ENCODE peak calls at places on chromosomes 2 and 18, in six cellular contexts. B, J, A, U, L and M are unnamed samples.

GRCh38 chr2:42040643-42041277 is 7.1 kb upstream of the PKDCC start:
- DNase-seq in B (no peak), J (no peak), A (no peak), U (no peak), L (no peak), M (no peak)

GRCh38 chr18:23422751-23423418 is 30.2 kb upstream of the RIOK3 start:
- DNase-seq in B (peak; percentile 28), J (peak; percentile 66), A (peak; percentile 29), U (no peak), L (peak; percentile 52), M (peak; percentile 50)

GRCh38 chr2:177143444-177143843 is 69.2 kb upstream of the HNRNPA3 start:
- DNase-seq in B (no peak), J (peak; percentile 60), A (peak; percentile 37), U (no peak), L (peak; percentile 57), M (peak; percentile 64)

GRCh38 chr2:191856111-191856876 is 9.4 kb upstream of the CAVIN2 start:
- DNase-seq in B (no peak), J (no peak), A (no peak), U (no peak), L (no peak), M (no peak)

GRCh38 chr2:240800241-240800640 is 19.8 kb downstream of the KIF1A start:
- DNase-seq in B (no peak), J (no peak), A (no peak), U (no peak), L (no peak), M (no peak)

GRCh38 chr2:169585673-169586072 is 1.5 kb downstream of the PPIG start:
- DNase-seq in B (no peak), J (no peak), A (peak; percentile 5), U (no peak), L (no peak), M (peak; percentile 2)

GRCh38 chr2:37672104-37672869 is 845 bp upstream of the CDC42EP3 start:
- DNase-seq in B (peak; percentile 94), J (peak; percentile 83), A (peak; percentile 64), U (peak; percentile 70), L (peak; percentile 60), M (peak; percentile 76)

GRCh38 chr18:63452273-63452672 is 24.5 kb upstream of the SERPINB5 start:
- DNase-seq in B (no peak), J (no peak), A (no peak), U (peak; percentile 40), L (no peak), M (no peak)

GRCh38 chr2:233448220-233448559 is 93.9 kb downstream of the DGKD start:
- DNase-seq in B (no peak), J (peak; percentile 26), A (no peak), U (no peak), L (peak; percentile 13), M (no peak)

GRCh38 chr2:237669628-237670351 is 42.4 kb downstream of the LRRFIP1 start:
- DNase-seq in B (no peak), J (peak; percentile 99), A (no peak), U (no peak), L (no peak), M (no peak)

GRCh38 chr2:88843651-88844050 is 152.2 kb downstream of the RPIA start:
- DNase-seq in B (no peak), J (no peak), A (no peak), U (no peak), L (no peak), M (no peak)

GRCh38 chr2:192124576-192124975 is 70.2 kb downstream of the TMEFF2 start:
- DNase-seq in B (no peak), J (no peak), A (no peak), U (no peak), L (no peak), M (no peak)

GRCh38 chr2:71743995-71744675 is 290.8 kb downstream of the DYSF start:
- DNase-seq in B (no peak), J (no peak), A (no peak), U (no peak), L (peak; percentile 14), M (no peak)

GRCh38 chr2:30679416-30680088 is 127.7 kb downstream of the CAPN13 start:
- DNase-seq in B (peak; percentile 33), J (peak; percentile 57), A (no peak), U (no peak), L (no peak), M (no peak)

GRCh38 chr2:159987136-159987535 is 75.3 kb downstream of the PLA2R1 start:
- DNase-seq in B (no peak), J (no peak), A (no peak), U (no peak), L (no peak), M (no peak)

GRCh38 chr2:9552491-9553178 is 3.0 kb downstream of the ADAM17 start:
- DNase-seq in B (no peak), J (peak; percentile 91), A (peak; percentile 66), U (no peak), L (peak; percentile 97), M (peak; percentile 79)

GRCh38 chr2:3626118-3626816 is 31.4 kb downstream of the COLEC11 start:
- DNase-seq in B (no peak), J (peak; percentile 60), A (no peak), U (no peak), L (no peak), M (no peak)

GRCh38 chr2:96808176-96808837 is 7.8 kb upstream of the CNNM3 start:
- DNase-seq in B (no peak), J (no peak), A (no peak), U (peak; percentile 75), L (no peak), M (no peak)

GRCh38 chr2:174659069-174659900 is 61.7 kb upstream of the WIPF1 start:
- DNase-seq in B (no peak), J (no peak), A (no peak), U (no peak), L (peak; percentile 11), M (no peak)

GRCh38 chr2:152583512-152584188 is 133.6 kb downstream of the PRPF40A start:
- DNase-seq in B (no peak), J (no peak), A (no peak), U (no peak), L (no peak), M (no peak)

GRCh38 chr2:110677080-110677479 is 783 bp downstream of the BUB1 start:
- DNase-seq in B (no peak), J (peak; percentile 11), A (no peak), U (no peak), L (peak; percentile 6), M (no peak)

GRCh38 chr2:241967745-241968144 is 98.2 kb downstream of the RTP5 start:
- DNase-seq in B (no peak), J (no peak), A (no peak), U (no peak), L (no peak), M (no peak)

GRCh38 chr2:102251042-102251848 is 60.1 kb upstream of the IL1RL1 start:
- DNase-seq in B (peak; percentile 82), J (peak; percentile 60), A (peak; percentile 30), U (no peak), L (peak; percentile 26), M (no peak)

GRCh38 chr2:102253140-102253752 is 58.1 kb upstream of the IL1RL1 start:
- DNase-seq in B (no peak), J (peak; percentile 50), A (no peak), U (no peak), L (peak; percentile 67), M (peak; percentile 28)

GRCh38 chr2:102256281-102256680 is 55.1 kb upstream of the IL1RL1 start:
- DNase-seq in B (no peak), J (peak; percentile 37), A (no peak), U (no peak), L (no peak), M (no peak)

GRCh38 chr2:102251849-102252203 is 59.5 kb upstream of the IL1RL1 start:
- DNase-seq in B (no peak), J (no peak), A (no peak), U (no peak), L (no peak), M (no peak)

GRCh38 chr2:102253753-102254150 is 57.6 kb upstream of the IL1RL1 start:
- DNase-seq in B (no peak), J (peak; percentile 59), A (no peak), U (no peak), L (no peak), M (no peak)
- TF ChIP-seq CTCF in B (no peak), J (peak; percentile 23), A (no peak), U (no peak), L (no peak), M (peak; percentile 57)

GRCh38 chr2:128313076-128313836 is 5.4 kb downstream of the HS6ST1 start:
- DNase-seq in B (peak; percentile 47), J (peak; percentile 26), A (no peak), U (peak; percentile 23), L (peak; percentile 37), M (no peak)
- TF ChIP-seq CTCF in B (no peak), J (peak; percentile 43), A (peak; percentile 23), U (no peak), L (peak; percentile 64), M (peak; percentile 65)

DNA sequence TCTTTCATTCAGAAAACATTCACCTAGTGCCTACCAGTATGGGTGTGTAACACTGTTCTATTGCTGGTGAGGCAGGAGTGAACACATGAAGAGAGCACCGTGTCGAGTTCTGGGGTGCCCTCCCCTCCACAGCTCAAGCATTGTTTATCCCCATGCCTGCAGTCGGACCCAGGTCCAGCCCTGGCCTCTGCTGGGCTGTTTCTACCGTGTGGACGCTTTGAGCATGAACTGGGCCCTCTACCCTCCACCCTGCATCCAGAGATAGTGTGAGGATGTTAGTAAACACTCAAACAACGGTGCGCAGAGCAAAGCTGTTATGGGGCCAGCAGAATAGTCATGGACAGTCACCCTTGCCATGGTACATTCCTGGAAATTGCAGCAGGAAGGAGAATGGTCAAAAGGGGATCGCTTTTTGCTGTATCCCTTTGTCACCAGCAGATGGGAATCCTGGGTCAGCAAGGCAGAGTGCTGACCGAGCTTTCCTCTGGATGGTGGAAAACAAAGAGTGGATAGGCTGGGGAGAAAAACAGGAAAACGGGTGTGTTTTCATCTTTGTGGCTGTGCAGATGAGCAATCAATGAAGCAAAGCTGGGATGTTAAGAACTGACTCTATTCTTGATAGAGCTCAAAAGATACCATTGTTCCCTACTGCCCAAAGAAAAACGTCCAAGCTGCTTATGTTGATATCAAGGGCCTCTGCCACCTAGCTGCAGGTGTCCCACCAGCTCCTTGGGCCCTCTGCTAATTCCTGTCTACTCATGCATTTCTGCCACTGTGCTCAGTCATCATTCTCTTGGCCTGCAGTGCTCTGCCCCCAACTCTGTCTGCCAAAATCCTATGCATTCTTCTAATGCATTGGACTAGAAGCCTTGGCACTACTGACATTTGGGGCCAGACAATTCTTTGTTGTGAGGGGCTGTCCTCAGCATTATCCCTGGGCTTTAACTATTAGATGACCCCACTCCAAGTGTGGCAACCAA is 38.7 kb downstream of the REEP1 start:
- DNase-seq in B (no peak), J (peak; percentile 38), A (peak; percentile 13), U (no peak), L (no peak), M (no peak)
- TF ChIP-seq CTCF in B (peak; percentile 44), J (peak; percentile 37), A (no peak), U (no peak), L (peak; percentile 5), M (peak; percentile 25)

GRCh38 chr18:6056171-6056932 is 161.0 kb upstream of the TMEM200C start:
- DNase-seq in B (no peak), J (peak; percentile 71), A (no peak), U (no peak), L (peak; percentile 1), M (no peak)

GRCh38 chr18:6059551-6059950 is 164.2 kb upstream of the TMEM200C start:
- DNase-seq in B (no peak), J (no peak), A (no peak), U (no peak), L (no peak), M (no peak)

GRCh38 chr18:6057604-6058003 is 162.3 kb upstream of the TMEM200C start:
- DNase-seq in B (no peak), J (peak; percentile 59), A (no peak), U (no peak), L (no peak), M (no peak)

GRCh38 chr18:6058941-6059340 is 163.6 kb upstream of the TMEM200C start:
- DNase-seq in B (no peak), J (peak; percentile 35), A (no peak), U (no peak), L (peak; percentile 1), M (no peak)

GRCh38 chr18:6060149-6060548 is 164.8 kb upstream of the TMEM200C start:
- DNase-seq in B (no peak), J (no peak), A (no peak), U (no peak), L (no peak), M (no peak)
- TF ChIP-seq CTCF in B (no peak), J (no peak), A (no peak), U (no peak), L (no peak), M (no peak)